ENCODE peak calls at places on chromosomes 1 and 21, in seven cellular contexts. E, G, P, N, L, O and I are unnamed samples.

GRCh38 chr1:239999170-239999569 is 92.5 kb upstream of the FMN2 start:
- DNase-seq in E (no peak), G (no peak), P (no peak), N (no peak), L (no peak), O (no peak), I (no peak)

GRCh38 chr1:229874609-229875008 is 192.4 kb upstream of the GALNT2 start:
- DNase-seq in E (no peak), G (no peak), P (no peak), N (no peak), L (no peak), O (no peak), I (no peak)

GRCh38 chr1:164748253-164748899 is 189.4 kb downstream of the PBX1 start:
- DNase-seq in E (no peak), G (no peak), P (no peak), N (peak), L (peak), O (no peak), I (peak)

GRCh38 chr1:55428944-55429931 is 214.1 kb upstream of the USP24 start:
- DNase-seq in E (peak), G (no peak), P (peak), N (no peak), L (peak), O (no peak), I (peak)

GRCh38 chr1:182484531-182485257 is 34.7 kb downstream of the RGSL1 start:
- DNase-seq in E (peak), G (no peak), P (peak), N (peak), L (no peak), O (no peak), I (no peak)

GRCh38 chr1:20661235-20662109 is at the start of gene DDOST:
- DNase-seq in E (peak), G (peak), P (peak), N (peak), L (peak), O (peak), I (peak)

GRCh38 chr1:22128392-22128791 is 14.5 kb downstream of the WNT4 start:
- DNase-seq in E (no peak), G (no peak), P (no peak), N (no peak), L (no peak), O (no peak), I (no peak)

GRCh38 chr1:181104790-181105133 is 16.3 kb downstream of the IER5 start:
- DNase-seq in E (no peak), G (peak), P (peak), N (peak), L (no peak), O (no peak), I (no peak)

GRCh38 chr1:205541161-205541886 is 36.9 kb downstream of the CDK18 start:
- DNase-seq in E (no peak), G (peak), P (no peak), N (no peak), L (no peak), O (no peak), I (no peak)

GRCh38 chr1:160342520-160342919 is 530 bp downstream of the COPA start:
- DNase-seq in E (no peak), G (no peak), P (no peak), N (peak), L (no peak), O (no peak), I (no peak)

GRCh38 chr1:150764617-150765090 is 924 bp downstream of the CTSS start:
- DNase-seq in E (no peak), G (no peak), P (no peak), N (no peak), L (no peak), O (no peak), I (peak)

GRCh38 chr21:32131960-32132359 is 146.9 kb downstream of the MIS18A start:
- DNase-seq in E (no peak), G (no peak), P (no peak), N (no peak), L (no peak), O (no peak), I (peak)

GRCh38 chr1:97071163-97071562 is 349.6 kb downstream of the PTBP2 start:
- DNase-seq in E (no peak), G (no peak), P (no peak), N (no peak), L (no peak), O (no peak), I (peak)

GRCh38 chr1:27071049-27071416 is 58.4 kb upstream of the TENT5B start:
- DNase-seq in E (peak), G (no peak), P (no peak), N (peak), L (no peak), O (no peak), I (no peak)

GRCh38 chr21:17793675-17794123 is 25.5 kb downstream of the C21orf91 start:
- DNase-seq in E (peak), G (no peak), P (no peak), N (no peak), L (no peak), O (no peak), I (peak)

GRCh38 chr1:72670902-72671301 is 388.6 kb upstream of the NEGR1 start:
- DNase-seq in E (no peak), G (no peak), P (no peak), N (peak), L (no peak), O (no peak), I (no peak)

GRCh38 chr1:94602312-94602711 is 60.8 kb upstream of the F3 start:
- DNase-seq in E (no peak), G (peak), P (peak), N (no peak), L (no peak), O (no peak), I (peak)

GRCh38 chr1:94600556-94600955 is 59.0 kb upstream of the F3 start:
- DNase-seq in E (no peak), G (no peak), P (no peak), N (no peak), L (no peak), O (no peak), I (no peak)

GRCh38 chr1:94596260-94596659 is 54.7 kb upstream of the F3 start:
- DNase-seq in E (no peak), G (no peak), P (no peak), N (no peak), L (no peak), O (no peak), I (no peak)

GRCh38 chr1:94597701-94598100 is 56.1 kb upstream of the F3 start:
- DNase-seq in E (no peak), G (no peak), P (no peak), N (no peak), L (no peak), O (no peak), I (peak)

GRCh38 chr1:94599090-94599813 is 57.7 kb upstream of the F3 start:
- DNase-seq in E (no peak), G (no peak), P (peak), N (peak), L (peak), O (peak), I (no peak)
- TF ChIP-seq CTCF in E (no peak), G (no peak), P (peak), N (peak), L (peak), O (peak), I (peak)

DNA sequence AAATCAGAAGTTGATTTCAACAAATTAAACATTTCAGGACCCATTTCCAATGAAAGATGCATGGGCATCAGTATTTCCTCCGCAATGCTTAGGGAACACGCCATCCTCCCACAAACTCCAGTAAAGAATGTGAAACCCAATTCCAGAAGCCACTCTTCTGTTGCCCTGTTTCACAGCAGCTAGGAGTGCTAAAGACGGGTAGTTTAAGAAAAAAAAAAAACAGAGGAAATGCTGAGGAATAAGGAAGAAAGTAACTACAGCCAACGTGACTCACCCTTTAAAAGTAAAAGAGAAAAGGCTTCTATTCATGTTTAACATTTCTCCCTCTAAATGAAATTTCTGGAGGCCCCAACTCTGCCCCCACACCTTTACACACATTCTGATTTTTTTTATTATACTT is 75.3 kb downstream of the HIVEP3 start:
- DNase-seq in E (no peak), G (no peak), P (no peak), N (no peak), L (no peak), O (no peak), I (peak)
- TF ChIP-seq CTCF in E (no peak), G (no peak), P (no peak), N (no peak), L (no peak), O (no peak), I (no peak)

GRCh38 chr1:84836145-84836544 is 56.9 kb downstream of the LPAR3 start:
- DNase-seq in E (no peak), G (no peak), P (no peak), N (no peak), L (no peak), O (no peak), I (no peak)
- TF ChIP-seq CTCF in E (no peak), G (no peak), P (no peak), N (no peak), L (no peak), O (no peak), I (no peak)

GRCh38 chr21:16454371-16454770 is 724.6 kb downstream of the USP25 start:
- DNase-seq in E (no peak), G (no peak), P (no peak), N (no peak), L (no peak), O (no peak), I (no peak)
- TF ChIP-seq CTCF in E (peak), G (no peak), P (no peak), N (peak), L (peak), O (no peak), I (peak)